ENCODE peak calls at places on chromosomes 11 and 22, in nine cellular contexts. J is neural crest cell; D is fibroblast of lung; X is stimulated activated naive CD8-positive, alpha-beta T cell treated with anti-CD3 and anti-CD28 coated beads, Interleukin-15, Interleukin-2, amounts not matched to agents 100 U/mL and 50 U/mL, for 24 hours; B is T-helper 1 cell; S is activated CD4-positive, alpha-beta T cell treated with anti-CD3 and anti-CD28 coated beads, Interleukin-2, amount 10 ng/mL, durations not matched to agents 7 days and 5 days; Y is T-helper 9 cell; U is NCI-H1930; N is left ventricle myocardium inferior. C is an unnamed sample.
A peak's percentile ranks its signal among the peaks of the same experiment; 100 is the strongest.

GRCh38 chr11:79493555-79494171 is 52.8 kb upstream of the TENM4 start:
- DNase-seq in U (peak; percentile 67), S (peak; percentile 48), J (peak; percentile 90), B (peak; percentile 2), X (peak; percentile 62), Y (peak; percentile 1), N (peak; percentile 59), D (peak; percentile 52), C (peak; percentile 89)

GRCh38 chr22:50009251-50009650 is 3.3 kb downstream of the IL17REL start:
- DNase-seq in Y (no peak), J (no peak), D (no peak), B (no peak), U (no peak), X (no peak), S (no peak), N (no peak), C (no peak)

GRCh38 chr11:47997063-47998053 is 17.0 kb downstream of the PTPRJ start:
- DNase-seq in U (no peak), N (no peak), D (no peak), X (no peak), J (no peak), B (no peak), Y (no peak), S (no peak), C (no peak)

GRCh38 chr11:60912851-60913550 is 957 bp upstream of the TMEM109 start:
- DNase-seq in S (no peak), X (peak; percentile 19), N (no peak), U (no peak), B (no peak), Y (no peak), J (no peak), D (no peak), C (no peak)

GRCh38 chr11:13984616-13985474 is 22.3 kb downstream of the SPON1 start:
- DNase-seq in U (no peak), Y (no peak), J (no peak), X (no peak), S (no peak), D (peak; percentile 85), B (no peak), N (no peak), C (no peak)

GRCh38 chr11:8963569-8964323 is 496 bp downstream of the TMEM9B start:
- DNase-seq in B (peak; percentile 64), Y (peak; percentile 58), J (no peak), D (peak; percentile 65), U (no peak), S (peak; percentile 85), X (peak; percentile 80), N (peak; percentile 77), C (peak; percentile 85)

GRCh38 chr11:2928605-2929510 is at the start of gene PHLDA2:
- DNase-seq in Y (peak; percentile 48), X (peak; percentile 71), D (peak; percentile 87), S (peak; percentile 65), B (peak; percentile 48), U (no peak), N (peak; percentile 44), J (no peak), C (no peak)

GRCh38 chr11:326842-327580 is 6.4 kb upstream of the IFITM3 start:
- DNase-seq in D (peak; percentile 38), S (peak; percentile 59), N (peak; percentile 89), B (peak; percentile 47), X (peak; percentile 82), Y (peak; percentile 42), U (no peak), J (no peak), C (no peak)

GRCh38 chr11:7577226-7577882 is 63.6 kb downstream of the PPFIBP2 start:
- DNase-seq in Y (no peak), B (no peak), N (peak; percentile 40), X (no peak), J (peak; percentile 25), D (peak; percentile 10), U (no peak), S (no peak), C (no peak)

GRCh38 chr11:35477871-35478270 is 47.5 kb downstream of the PAMR1 start:
- DNase-seq in D (no peak), U (no peak), N (no peak), Y (no peak), S (no peak), X (no peak), J (no peak), B (no peak), C (no peak)

GRCh38 chr11:45143494-45143893 is 2.9 kb upstream of the PRDM11 start:
- DNase-seq in N (no peak), J (no peak), D (no peak), B (no peak), S (no peak), Y (no peak), U (no peak), X (no peak), C (no peak)

GRCh38 chr11:71182791-71183556 is 69.4 kb downstream of the SHANK2 start:
- DNase-seq in X (no peak), N (no peak), J (no peak), D (no peak), Y (no peak), U (no peak), B (no peak), S (no peak), C (peak; percentile 32)

GRCh38 chr11:26483101-26483500 is 89.0 kb downstream of the MUC15 start:
- DNase-seq in Y (no peak), D (peak; percentile 5), J (no peak), N (no peak), B (no peak), X (no peak), S (no peak), U (no peak), C (no peak)

GRCh38 chr22:25174888-25175411 is 24.7 kb upstream of the CRYBB3 start:
- DNase-seq in S (no peak), U (no peak), B (no peak), X (no peak), D (no peak), J (no peak), N (no peak), Y (no peak), C (no peak)

GRCh38 chr11:2740275-2740940 is 40.6 kb upstream of the KCNQ1OT1 start:
- DNase-seq in B (no peak), X (no peak), Y (no peak), N (peak; percentile 15), S (no peak), D (no peak), U (no peak), J (no peak), C (no peak)